ENCODE peak calls at places on chromosome 11, in five cellular contexts. Z, A, U, O and S are unnamed samples.
A peak's percentile ranks its signal among the peaks of the same experiment; 100 is the strongest.

GRCh38 chr11:2943711-2944118 is 14.5 kb upstream of the PHLDA2 start:
- DNase-seq in Z (no peak), A (no peak), U (no peak), O (no peak), S (no peak)

GRCh38 chr11:106679633-106680032 is 338.6 kb downstream of the GUCY1A2 start:
- DNase-seq in Z (no peak), A (no peak), U (no peak), O (no peak), S (no peak)

GRCh38 chr11:104327864-104328513 is 164.0 kb upstream of the PDGFD start:
- DNase-seq in Z (no peak), A (no peak), U (no peak), O (no peak), S (no peak)

GRCh38 chr11:130641884-130642283 is 193.4 kb downstream of the ADAMTS15 start:
- DNase-seq in Z (no peak), A (no peak), U (no peak), O (no peak), S (no peak)

GRCh38 chr11:117097567-117098268 is 510 bp downstream of the SIK3 start:
- DNase-seq in Z (no peak), A (no peak), U (peak; percentile 35), O (no peak), S (no peak)

GRCh38 chr11:5967708-5968107 is 586 bp downstream of the OR56A5 start:
- DNase-seq in Z (no peak), A (no peak), U (no peak), O (no peak), S (no peak)

GRCh38 chr11:61075891-61076290 is 26.4 kb upstream of the CD5 start:
- DNase-seq in Z (peak; percentile 34), A (no peak), U (no peak), O (no peak), S (no peak)

GRCh38 chr11:110908401-110909106 is 196.3 kb upstream of the ARHGAP20 start:
- DNase-seq in Z (no peak), A (no peak), U (no peak), O (no peak), S (no peak)

GRCh38 chr11:21104641-21105040 is 435.3 kb downstream of the NELL1 start:
- DNase-seq in Z (no peak), A (no peak), U (no peak), O (no peak), S (no peak)

GRCh38 chr11:88326112-88326511 is 11.4 kb downstream of the CTSC start:
- DNase-seq in Z (no peak), A (no peak), U (no peak), O (no peak), S (no peak)

GRCh38 chr11:119011476-119011875 is 6.7 kb downstream of the RPS25 start:
- DNase-seq in Z (no peak), A (no peak), U (no peak), O (no peak), S (no peak)

GRCh38 chr11:74579577-74580270 is 12.7 kb upstream of the POLD3 start:
- DNase-seq in Z (no peak), A (no peak), U (no peak), O (no peak), S (no peak)

GRCh38 chr11:119629834-119630624 is 99.0 kb downstream of the NECTIN1 start:
- DNase-seq in Z (no peak), A (no peak), U (no peak), O (no peak), S (no peak)

GRCh38 chr11:60786811-60787567 is 1.9 kb downstream of the MS4A10 start:
- DNase-seq in Z (no peak), A (no peak), U (no peak), O (no peak), S (no peak)

GRCh38 chr11:119284344-119285157 is 32.4 kb downstream of the MCAM start:
- DNase-seq in Z (peak; percentile 34), A (peak; percentile 32), U (peak; percentile 60), O (no peak), S (no peak)

GRCh38 chr11:31805037-31805628 is 6.0 kb downstream of the PAX6 start:
- DNase-seq in Z (no peak), A (no peak), U (no peak), O (no peak), S (no peak)

GRCh38 chr11:104812416-104812815 is 85.8 kb downstream of the CASP12 start:
- DNase-seq in Z (no peak), A (no peak), U (no peak), O (no peak), S (no peak)

GRCh38 chr11:57294225-57295131 is 30.3 kb downstream of the TNKS1BP1 start:
- DNase-seq in Z (no peak), A (no peak), U (no peak), O (no peak), S (no peak)

GRCh38 chr11:104700609-104701008 is 197.7 kb downstream of the CASP12 start:
- DNase-seq in Z (no peak), A (no peak), U (no peak), O (no peak), S (no peak)

GRCh38 chr11:62169448-62169847 is 20.6 kb upstream of the SCGB1D1 start:
- DNase-seq in Z (no peak), A (no peak), U (no peak), O (no peak), S (no peak)

GRCh38 chr11:33044281-33044680 is 4.9 kb downstream of the TCP11L1 start:
- DNase-seq in Z (no peak), A (no peak), U (no peak), O (no peak), S (no peak)

GRCh38 chr11:35274909-35275807 is 136.2 kb downstream of the CD44 start:
- DNase-seq in Z (peak; percentile 3), A (no peak), U (no peak), O (no peak), S (no peak)

GRCh38 chr11:35277827-35278226 is 138.9 kb downstream of the CD44 start:
- DNase-seq in Z (no peak), A (no peak), U (no peak), O (no peak), S (no peak)

GRCh38 chr11:35272391-35272821 is 133.4 kb downstream of the CD44 start:
- DNase-seq in Z (no peak), A (no peak), U (no peak), O (no peak), S (peak; percentile 95)

GRCh38 chr11:35275808-35276170 is 136.8 kb downstream of the CD44 start:
- DNase-seq in Z (no peak), A (no peak), U (no peak), O (no peak), S (no peak)

GRCh38 chr11:35276396-35276795 is 137.4 kb downstream of the CD44 start:
- DNase-seq in Z (no peak), A (no peak), U (no peak), O (no peak), S (no peak)
- TF ChIP-seq ATF3 in Z (no peak), A (no peak), U (no peak), O (no peak), S (no peak)

GRCh38 chr11:91164452-91164822 is 941.6 kb upstream of the CHORDC1 start:
- DNase-seq in Z (no peak), A (no peak), U (no peak), O (no peak), S (no peak)
- TF ChIP-seq YY1 in Z (no peak), A (no peak), U (no peak), O (no peak), S (no peak)

DNA sequence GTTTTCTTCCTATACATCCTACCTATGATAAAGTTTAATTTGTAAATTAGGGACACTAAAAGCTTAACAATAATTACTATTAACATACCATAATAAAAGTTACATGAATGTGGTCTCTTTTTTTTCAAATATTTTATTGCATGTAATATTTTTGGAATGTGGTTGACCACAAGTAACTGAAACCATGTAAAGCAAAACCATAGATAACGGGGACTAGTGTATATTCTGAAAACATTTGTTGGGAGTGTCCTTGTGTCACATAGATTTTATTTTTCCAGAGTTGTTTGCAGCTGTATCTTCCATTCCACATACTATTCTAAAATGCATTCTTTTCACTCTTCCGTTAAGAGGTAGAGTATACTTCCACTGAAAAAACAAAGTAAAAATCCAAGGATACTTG is 200.4 kb downstream of the KIF18A start:
- DNase-seq in Z (no peak), A (no peak), U (no peak), O (no peak), S (no peak)
- TF ChIP-seq ATF3 in Z (no peak), A (no peak), U (no peak), O (no peak), S (no peak)

DNA sequence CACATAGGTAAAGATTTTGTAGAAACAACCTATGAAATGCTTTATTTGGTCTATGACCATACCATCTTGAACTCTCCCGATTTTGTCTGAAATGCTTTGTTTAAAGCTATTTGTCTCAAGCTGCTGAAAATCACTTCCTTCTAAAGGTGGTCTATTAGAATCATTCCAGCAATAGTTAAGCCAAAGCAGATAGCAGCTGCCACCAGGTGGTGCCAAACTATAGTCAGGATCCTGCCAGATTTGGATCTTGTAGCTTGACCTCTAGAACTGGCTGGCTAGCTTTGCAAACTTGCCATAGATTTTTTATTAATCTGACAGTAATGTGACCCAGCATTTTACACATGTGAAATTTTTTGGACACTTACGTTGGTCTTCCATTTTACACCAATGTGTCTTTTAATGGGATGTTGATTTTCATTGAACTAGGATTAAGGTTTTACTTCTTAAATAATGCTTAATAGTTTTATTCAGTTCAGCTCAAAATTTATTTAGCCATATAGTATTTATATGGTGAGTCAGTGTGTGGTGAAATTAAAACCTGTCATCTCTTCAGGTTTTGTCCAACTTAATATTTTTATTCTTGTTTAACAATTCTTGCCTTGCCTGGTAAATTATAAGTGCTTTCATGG is 19.7 kb downstream of the CTR9 start:
- DNase-seq in Z (peak; percentile 33), A (peak; percentile 29), U (peak; percentile 61), O (no peak), S (no peak)
- TF ChIP-seq YY1 in Z (no peak), A (no peak), U (no peak), O (no peak), S (no peak)

GRCh38 chr11:844693-845644 is 2.3 kb downstream of the TSPAN4 start:
- DNase-seq in Z (peak; percentile 88), A (no peak), U (peak; percentile 79), O (peak; percentile 67), S (no peak)

GRCh38 chr11:841981-842369 is 354 bp downstream of the POLR2L start:
- DNase-seq in Z (no peak), A (no peak), U (no peak), O (no peak), S (no peak)

GRCh38 chr11:843818-844692 is 1.4 kb downstream of the TSPAN4 start:
- DNase-seq in Z (peak; percentile 89), A (no peak), U (peak; percentile 68), O (peak; percentile 89), S (no peak)

GRCh38 chr11:842370-843002 is at the start of the genes POLR2L and TSPAN4:
- DNase-seq in Z (peak; percentile 78), A (peak; percentile 74), U (peak; percentile 95), O (no peak), S (no peak)

DNA sequence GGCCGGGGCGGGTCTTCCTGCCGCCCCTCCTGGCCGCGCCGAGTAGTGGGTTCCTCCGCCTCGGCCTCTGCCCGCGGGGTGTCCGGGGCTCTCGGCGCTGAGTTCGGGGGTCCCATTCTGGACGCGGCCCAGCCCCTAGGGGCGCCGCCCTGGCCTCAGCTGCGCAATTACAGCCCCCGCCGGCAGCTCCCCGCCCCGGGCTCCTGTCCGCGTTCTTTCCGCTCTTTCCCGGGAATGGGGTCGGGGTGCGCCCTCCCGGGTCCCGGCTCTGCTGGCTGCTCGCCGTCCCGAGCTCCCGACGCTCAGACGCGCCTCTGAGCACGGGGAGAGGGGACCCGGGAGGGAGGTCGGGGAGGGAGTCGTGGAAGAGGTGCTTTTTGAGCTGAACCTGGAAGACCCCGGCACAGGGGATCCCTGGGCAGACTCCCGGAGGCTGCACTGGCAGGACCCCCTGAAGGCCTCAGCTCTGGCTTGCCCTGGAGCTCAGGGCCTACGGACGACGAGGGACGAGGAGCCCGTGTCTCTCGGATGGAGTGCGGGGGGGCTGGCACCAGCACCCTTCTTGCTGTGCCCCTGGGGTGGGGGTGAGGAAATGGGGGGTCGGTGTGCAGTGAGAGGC is 543 bp downstream of the TSPAN4 start:
- DNase-seq in Z (no peak), A (no peak), U (no peak), O (no peak), S (no peak)
- TF ChIP-seq ATF3 in Z (no peak), A (no peak), U (no peak), O (no peak), S (no peak)